ENCODE peak calls at places on chromosomes 16 and 17, in five cellular contexts. One of them, this sample, is unnamed.

GRCh38 chr17:40827746-40828453 is 5.5 kb upstream of the KRT10 start:
- DNase-seq in GM10248: no peak
- DNase-seq in fibroblast of lung: peak
- DNase-seq in cardiac fibroblast: peak
- DNase-seq in occipital lobe: no peak
- DNase-seq in this sample: no peak

GRCh38 chr17:35088647-35088910 is 25.1 kb upstream of the RFFL start:
- DNase-seq in GM10248: no peak
- DNase-seq in fibroblast of lung: no peak
- DNase-seq in cardiac fibroblast: no peak
- DNase-seq in occipital lobe: no peak
- DNase-seq in this sample: no peak

GRCh38 chr17:40846515-40847155 is 20.4 kb downstream of the KRT12 start:
- DNase-seq in GM10248: no peak
- DNase-seq in fibroblast of lung: peak
- DNase-seq in cardiac fibroblast: no peak
- DNase-seq in occipital lobe: no peak
- DNase-seq in this sample: peak

GRCh38 chr17:8762012-8762411 is 3.7 kb upstream of the SPDYE4 start:
- DNase-seq in GM10248: no peak
- DNase-seq in fibroblast of lung: no peak
- DNase-seq in cardiac fibroblast: no peak
- DNase-seq in occipital lobe: no peak
- DNase-seq in this sample: no peak

GRCh38 chr16:2237076-2237551 is 870 bp downstream of the DNASE1L2 start:
- DNase-seq in GM10248: no peak
- DNase-seq in fibroblast of lung: no peak
- DNase-seq in cardiac fibroblast: no peak
- DNase-seq in occipital lobe: no peak
- DNase-seq in this sample: no peak

GRCh38 chr17:66522591-66523272 is 220.3 kb downstream of the PRKCA start:
- DNase-seq in GM10248: no peak
- DNase-seq in fibroblast of lung: peak
- DNase-seq in cardiac fibroblast: no peak
- DNase-seq in occipital lobe: no peak
- DNase-seq in this sample: no peak

GRCh38 chr16:54873081-54873480 is 57.6 kb upstream of the IRX5 start:
- DNase-seq in GM10248: no peak
- DNase-seq in fibroblast of lung: no peak
- DNase-seq in cardiac fibroblast: no peak
- DNase-seq in occipital lobe: no peak
- DNase-seq in this sample: no peak

GRCh38 chr16:29736764-29737163 is 9.0 kb downstream of the C16orf54 start:
- DNase-seq in GM10248: no peak
- DNase-seq in fibroblast of lung: no peak
- DNase-seq in cardiac fibroblast: no peak
- DNase-seq in occipital lobe: no peak
- DNase-seq in this sample: no peak

GRCh38 chr17:17514361-17514992 is 18.3 kb upstream of the RASD1 start:
- DNase-seq in GM10248: no peak
- DNase-seq in fibroblast of lung: no peak
- DNase-seq in cardiac fibroblast: no peak
- DNase-seq in occipital lobe: no peak
- DNase-seq in this sample: no peak

GRCh38 chr17:47717845-47718621 is 15.0 kb upstream of the TBX21 start:
- DNase-seq in GM10248: no peak
- DNase-seq in fibroblast of lung: peak
- DNase-seq in cardiac fibroblast: no peak
- DNase-seq in occipital lobe: no peak
- DNase-seq in this sample: no peak

This sample was measured in MM.1S.